ENCODE peak calls at places on chromosomes 12 and 14, in five cellular contexts. One of them, this sample, is unnamed.

GRCh38 chr12:12891646-12892355 is 439 bp downstream of the GPRC5A start:
- DNase-seq in GM12892: no peak
- DNase-seq in CD8-positive, alpha-beta T cell: no peak
- DNase-seq in HEK293T: no peak
- DNase-seq in fibroblast of the conjunctiva: no peak
- DNase-seq in this sample: no peak

GRCh38 chr12:45214739-45215418 is 1.0 kb upstream of the ANO6 start:
- DNase-seq in HEK293T: no peak
- DNase-seq in GM12892: no peak
- DNase-seq in CD8-positive, alpha-beta T cell: no peak
- DNase-seq in fibroblast of the conjunctiva: no peak
- DNase-seq in this sample: no peak

GRCh38 chr12:104340917-104341611 is 37.5 kb downstream of the EID3 start:
- DNase-seq in GM12892: no peak
- DNase-seq in CD8-positive, alpha-beta T cell: no peak
- DNase-seq in HEK293T: no peak
- DNase-seq in fibroblast of the conjunctiva: no peak
- DNase-seq in this sample: no peak

GRCh38 chr12:90129369-90130030 is 420.9 kb upstream of the ATP2B1 start:
- DNase-seq in HEK293T: no peak
- DNase-seq in fibroblast of the conjunctiva: no peak
- DNase-seq in CD8-positive, alpha-beta T cell: no peak
- DNase-seq in GM12892: no peak
- DNase-seq in this sample: no peak

GRCh38 chr12:69171881-69172280 is 67.5 kb upstream of the CPSF6 start:
- DNase-seq in HEK293T: no peak
- DNase-seq in GM12892: no peak
- DNase-seq in fibroblast of the conjunctiva: no peak
- DNase-seq in CD8-positive, alpha-beta T cell: no peak
- DNase-seq in this sample: no peak

GRCh38 chr14:68292467-68293334 is 473.1 kb downstream of the RAD51B start:
- DNase-seq in fibroblast of the conjunctiva: no peak
- DNase-seq in HEK293T: peak
- DNase-seq in GM12892: no peak
- DNase-seq in CD8-positive, alpha-beta T cell: no peak
- DNase-seq in this sample: no peak

GRCh38 chr14:56474419-56475022 is 105.1 kb upstream of the TMEM260 start:
- DNase-seq in GM12892: no peak
- DNase-seq in CD8-positive, alpha-beta T cell: no peak
- DNase-seq in fibroblast of the conjunctiva: peak
- DNase-seq in HEK293T: peak
- DNase-seq in this sample: peak

GRCh38 chr14:72444701-72445100 is 449.2 kb downstream of the DPF3 start:
- DNase-seq in fibroblast of the conjunctiva: no peak
- DNase-seq in HEK293T: no peak
- DNase-seq in CD8-positive, alpha-beta T cell: no peak
- DNase-seq in GM12892: no peak
- DNase-seq in this sample: no peak

GRCh38 chr12:84638811-84639368 is 273.7 kb downstream of the SLC6A15 start:
- DNase-seq in CD8-positive, alpha-beta T cell: no peak
- DNase-seq in GM12892: no peak
- DNase-seq in fibroblast of the conjunctiva: no peak
- DNase-seq in HEK293T: no peak
- DNase-seq in this sample: no peak

GRCh38 chr12:359091-359490 is 30.0 kb downstream of the KDM5A start:
- DNase-seq in HEK293T: no peak
- DNase-seq in GM12892: no peak
- DNase-seq in fibroblast of the conjunctiva: no peak
- DNase-seq in CD8-positive, alpha-beta T cell: no peak
- DNase-seq in this sample: no peak

GRCh38 chr12:26130728-26131127 is 5.9 kb upstream of the BHLHE41 start:
- DNase-seq in fibroblast of the conjunctiva: no peak
- DNase-seq in CD8-positive, alpha-beta T cell: no peak
- DNase-seq in HEK293T: no peak
- DNase-seq in GM12892: no peak
- DNase-seq in this sample: no peak

GRCh38 chr12:120643574-120643973 is 3.1 kb downstream of the CABP1 start:
- DNase-seq in HEK293T: no peak
- DNase-seq in CD8-positive, alpha-beta T cell: no peak
- DNase-seq in fibroblast of the conjunctiva: no peak
- DNase-seq in GM12892: no peak
- DNase-seq in this sample: no peak

GRCh38 chr14:102774391-102775153 is 2.7 kb upstream of the TRAF3 start:
- DNase-seq in fibroblast of the conjunctiva: peak
- DNase-seq in CD8-positive, alpha-beta T cell: peak
- DNase-seq in GM12892: peak
- DNase-seq in HEK293T: peak
- DNase-seq in this sample: peak

GRCh38 chr14:98325761-98326160 is 946.2 kb downstream of the BCL11B start:
- DNase-seq in HEK293T: no peak
- DNase-seq in fibroblast of the conjunctiva: no peak
- DNase-seq in CD8-positive, alpha-beta T cell: no peak
- DNase-seq in GM12892: no peak
- DNase-seq in this sample: no peak

GRCh38 chr12:104219908-104220404 is 4.4 kb downstream of the TXNRD1 start:
- DNase-seq in GM12892: no peak
- DNase-seq in HEK293T: peak
- DNase-seq in fibroblast of the conjunctiva: peak
- DNase-seq in CD8-positive, alpha-beta T cell: peak
- DNase-seq in this sample: peak

GRCh38 chr12:54421873-54422250 is 2.8 kb upstream of the ITGA5 start:
- DNase-seq in fibroblast of the conjunctiva: no peak
- DNase-seq in GM12892: no peak
- DNase-seq in HEK293T: no peak
- DNase-seq in CD8-positive, alpha-beta T cell: no peak
- DNase-seq in this sample: no peak

This sample was measured in SK-N-MC.